ENCODE peak calls at places on chromosome 21, in four cellular contexts. L is body of pancreas, Y is tibial nerve, C is H1. W is an unnamed sample.

GRCh38 chr21:41112740-41113692 is 54.9 kb upstream of the BACE2 start:
- DNase-seq in L (no peak), C (no peak), Y (no peak), W (peak; percentile 87)

GRCh38 chr21:35198004-35198403 is 148.9 kb upstream of the RUNX1 start:
- DNase-seq in C (no peak), L (no peak), Y (no peak), W (peak; percentile 21)

GRCh38 chr21:45303751-45304150 is 16.1 kb upstream of the POFUT2 start:
- DNase-seq in C (no peak), Y (no peak), L (no peak), W (no peak)

GRCh38 chr21:29163381-29164115 is 33.1 kb downstream of the MAP3K7CL start:
- DNase-seq in Y (no peak), C (no peak), L (no peak), W (no peak)

GRCh38 chr21:45721656-45722055 is 78.1 kb downstream of the PCBP3 start:
- DNase-seq in C (no peak), Y (no peak), L (no peak), W (no peak)

GRCh38 chr21:35139382-35139715 is 90.2 kb upstream of the RUNX1 start:
- DNase-seq in L (no peak), C (no peak), Y (no peak), W (no peak)

GRCh38 chr21:35226960-35227741 is 178.0 kb upstream of the RUNX1 start:
- DNase-seq in C (no peak), Y (no peak), L (no peak), W (no peak)

GRCh38 chr21:38282921-38283320 is 26.1 kb downstream of the KCNJ15 start:
- DNase-seq in C (no peak), Y (no peak), L (no peak), W (no peak)

GRCh38 chr21:29431680-29432079 is 133.0 kb downstream of the BACH1 start:
- DNase-seq in Y (no peak), L (no peak), C (no peak), W (no peak)

GRCh38 chr21:38229260-38229877 is 27.4 kb upstream of the KCNJ15 start:
- DNase-seq in L (no peak), Y (no peak), C (no peak), W (no peak)

GRCh38 chr21:15152591-15152990 is 87.8 kb upstream of the NRIP1 start:
- DNase-seq in L (no peak), C (no peak), Y (no peak), W (no peak)

GRCh38 chr21:15667010-15667409 is 62.8 kb upstream of the USP25 start:
- DNase-seq in C (no peak), Y (no peak), L (no peak), W (no peak)

GRCh38 chr21:30430170-30430655 is at the start of gene KRTAP13-4:
- DNase-seq in L (no peak), C (no peak), Y (no peak), W (no peak)

GRCh38 chr21:26597981-26598380 is 24.9 kb upstream of the CYYR1 start:
- DNase-seq in C (no peak), Y (no peak), L (no peak), W (no peak)

GRCh38 chr21:44456207-44456914 is 1.1 kb downstream of the LRRC3 start:
- DNase-seq in L (no peak), C (no peak), Y (no peak), W (no peak)

GRCh38 chr21:16418211-16418610 is 688.4 kb downstream of the USP25 start:
- DNase-seq in C (no peak), Y (no peak), L (no peak), W (no peak)

GRCh38 chr21:31875424-31876097 is 2.7 kb downstream of the HUNK start:
- DNase-seq in L (peak; percentile 39), Y (no peak), C (no peak), W (no peak)
- H3K4me3 ChIP-seq in L (no peak overlapping the region), Y (no peak overlapping the region), C (no peak overlapping the region), W (no peak overlapping the region)

DNA sequence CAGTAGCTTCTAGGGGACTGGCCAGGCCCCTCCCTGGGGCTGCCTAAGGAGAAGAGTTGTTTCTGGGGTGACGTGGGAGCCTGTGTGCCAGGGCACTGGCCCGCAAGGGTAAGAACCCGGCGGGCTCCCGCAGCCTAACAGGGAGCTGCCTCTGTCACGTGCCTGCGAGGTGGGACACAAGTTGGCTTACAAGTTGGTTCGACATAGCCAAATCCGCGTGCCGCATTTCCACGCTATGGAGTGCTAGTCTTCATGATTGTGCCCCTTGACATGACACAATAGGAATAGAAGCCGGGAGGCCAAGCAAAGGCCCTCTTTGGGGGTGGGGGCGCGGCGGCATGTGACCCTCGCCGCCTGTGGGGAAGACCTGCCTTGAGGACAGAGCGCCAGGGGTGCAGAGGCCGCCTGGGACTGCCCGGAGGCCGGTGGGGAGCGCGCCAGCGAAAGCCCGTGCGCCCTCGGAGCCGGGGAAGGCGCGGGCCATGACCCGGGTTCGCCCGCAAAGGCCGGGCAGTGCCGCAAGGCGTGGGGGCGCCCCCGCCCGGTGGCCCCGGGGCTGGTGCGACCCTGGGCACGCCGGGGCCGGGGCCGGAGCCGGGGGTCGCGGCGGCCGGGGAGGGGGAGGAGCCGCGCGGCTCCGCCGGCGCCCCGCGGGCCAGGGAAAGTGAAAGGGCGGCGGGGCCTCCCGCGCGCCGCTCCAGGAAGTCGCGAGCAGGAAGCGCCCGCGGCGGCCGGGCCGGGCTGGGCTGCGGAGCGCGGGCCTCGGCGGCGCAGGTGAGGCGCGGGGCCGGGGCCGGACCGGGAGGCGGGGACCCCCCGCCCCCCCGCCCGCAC is at the start of gene SLC37A1:
- DNase-seq in C (no peak), L (peak; percentile 38), Y (no peak), W (no peak)
- TF ChIP-seq POLR2A in C (peak; percentile 21), L (no peak), Y (no peak), W (no peak)

GRCh38 chr21:39461419-39461818 is 9.6 kb downstream of the SH3BGR start:
- DNase-seq in L (no peak), C (no peak), Y (no peak), W (no peak)

GRCh38 chr21:39467746-39468145 is 16.0 kb downstream of the SH3BGR start:
- DNase-seq in Y (no peak), C (no peak), L (no peak), W (no peak)

DNA sequence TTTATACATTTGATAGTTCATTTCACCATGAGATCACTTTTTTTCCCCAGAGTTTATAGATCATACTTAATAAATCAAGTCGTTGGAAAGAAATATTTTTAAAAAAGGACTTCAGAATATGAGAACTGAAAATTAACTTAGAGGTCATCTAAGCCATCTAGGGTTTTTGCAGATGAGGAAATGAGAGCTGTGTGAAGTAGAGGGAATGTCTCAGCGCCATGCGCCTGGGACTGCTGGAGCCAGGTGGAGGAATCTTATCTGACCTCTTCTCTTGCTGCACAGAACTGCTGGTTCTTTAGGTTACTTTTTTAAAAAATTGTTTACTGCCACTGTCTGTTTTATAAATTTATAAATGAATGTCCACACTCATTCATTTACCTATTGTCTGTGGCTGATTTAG is 11.5 kb downstream of the SH3BGR start:
- DNase-seq in L (no peak), C (no peak), Y (no peak), W (no peak)
- H3K4me3 ChIP-seq in L (no peak overlapping the region), C (no peak overlapping the region), Y (no peak overlapping the region), W (no peak overlapping the region)

GRCh38 chr21:33542640-33543504 is at the start of gene SON:
- DNase-seq in L (peak; percentile 99), C (peak; percentile 97), Y (peak; percentile 98), W (peak; percentile 100)
- TF ChIP-seq POLR2A in L (peak; percentile 98), C (peak; percentile 98), Y (peak; percentile 94), W (no peak)

DNA sequence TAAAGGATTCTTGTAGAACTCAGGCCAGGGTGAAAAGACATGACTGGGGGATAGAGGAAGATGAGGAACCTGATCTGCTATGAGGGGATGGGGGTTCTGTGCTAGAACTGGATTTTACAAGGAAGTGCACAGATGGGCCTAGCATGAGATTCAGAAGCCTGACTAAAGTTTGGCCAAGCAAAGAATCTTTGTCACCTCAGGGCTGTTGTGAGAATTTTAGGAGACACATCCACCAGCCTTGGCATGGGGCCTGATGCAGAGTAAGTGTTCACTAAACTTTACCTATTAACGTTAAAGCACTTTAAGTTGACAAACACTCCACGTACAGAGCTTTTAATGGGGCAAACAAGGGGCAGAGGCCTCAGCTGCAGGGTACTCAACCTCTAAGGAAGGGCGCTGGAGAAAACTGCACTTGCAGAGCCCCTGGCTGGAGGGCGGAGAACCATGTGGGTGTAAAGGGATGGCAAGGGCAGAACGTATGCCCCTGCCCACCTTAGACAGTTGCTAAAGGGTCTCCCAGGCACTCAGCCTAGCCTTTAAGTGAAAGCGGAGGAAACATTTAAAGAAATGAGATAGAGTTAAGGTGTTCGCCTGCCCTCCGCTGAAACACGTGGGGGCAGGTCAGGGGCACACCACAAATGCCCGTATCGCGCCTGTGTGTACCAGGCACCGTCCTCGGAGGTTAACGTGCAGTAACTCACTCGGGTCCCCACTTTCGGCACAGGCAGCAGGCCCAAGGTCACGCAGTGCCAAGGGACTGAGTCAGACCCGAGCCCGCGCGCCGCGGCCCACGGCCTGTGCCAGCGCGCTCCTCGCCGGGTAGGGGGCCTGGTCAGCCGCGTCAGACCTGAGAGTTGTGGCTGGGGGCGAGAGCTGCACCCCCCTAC is 990 bp upstream of the MRPS6 start:
- DNase-seq in C (no peak), L (peak; percentile 84), Y (peak; percentile 14), W (no peak)
- H3K4me3 ChIP-seq in C (peak overlapping the region; percentile 33), L (peak overlapping the region; percentile 55), Y (peak overlapping the region; percentile 18), W (peak overlapping the region; percentile 50)